ENCODE peak calls at places on chromosomes 4 and X, in six cellular contexts. One of them, this sample, is unnamed. For H3K4me1, the result is how much of the 10 kb centered on the place peaks cover.

GRCh38 chrX:41922694-41923171 is 621 bp downstream of the CASK start:
- DNase-seq in tibial nerve: no peak
- DNase-seq in testis: peak
- DNase-seq in A549: peak
- DNase-seq in psoas muscle: peak
- DNase-seq in lung: no peak
- DNase-seq in this sample: peak

GRCh38 chrX:100863326-100863854 is 10.8 kb downstream of the NOX1 start:
- DNase-seq in testis: no peak
- DNase-seq in psoas muscle: no peak
- DNase-seq in tibial nerve: no peak
- DNase-seq in A549: no peak
- DNase-seq in lung: no peak
- DNase-seq in this sample: no peak

GRCh38 chr4:113293043-113293560 is 243.6 kb downstream of the ANK2 start:
- DNase-seq in tibial nerve: no peak
- DNase-seq in psoas muscle: peak
- DNase-seq in A549: no peak
- DNase-seq in lung: no peak
- DNase-seq in testis: no peak
- DNase-seq in this sample: no peak

GRCh38 chrX:153944140-153944799 is at the start of gene RENBP:
- DNase-seq in lung: peak
- DNase-seq in tibial nerve: no peak
- DNase-seq in psoas muscle: no peak
- DNase-seq in testis: peak
- DNase-seq in A549: no peak
- DNase-seq in this sample: peak

GRCh38 chr4:11079171-11079570 is 349.5 kb downstream of the HS3ST1 start:
- DNase-seq in lung: no peak
- DNase-seq in tibial nerve: no peak
- DNase-seq in A549: no peak
- DNase-seq in testis: no peak
- DNase-seq in psoas muscle: no peak
- DNase-seq in this sample: no peak

GRCh38 chr4:184448828-184449227 is 25.5 kb downstream of the IRF2 start:
- DNase-seq in psoas muscle: peak
- DNase-seq in lung: peak
- DNase-seq in testis: peak
- DNase-seq in A549: no peak
- DNase-seq in tibial nerve: peak
- DNase-seq in this sample: no peak

GRCh38 chr4:101232074-101232776 is 115.1 kb downstream of the PPP3CA start:
- DNase-seq in A549: peak
- DNase-seq in tibial nerve: no peak
- DNase-seq in psoas muscle: peak
- DNase-seq in testis: no peak
- DNase-seq in lung: no peak
- DNase-seq in this sample: no peak

GRCh38 chrX:17632942-17633341 is 104.4 kb upstream of the SCML1 start:
- DNase-seq in psoas muscle: no peak
- DNase-seq in testis: no peak
- DNase-seq in lung: no peak
- DNase-seq in A549: no peak
- DNase-seq in tibial nerve: no peak
- DNase-seq in this sample: no peak

GRCh38 chrX:150238656-150239382 is 124.3 kb upstream of the MAMLD1 start:
- DNase-seq in A549: no peak
- DNase-seq in testis: no peak
- DNase-seq in tibial nerve: no peak
- DNase-seq in psoas muscle: no peak
- DNase-seq in lung: peak
- DNase-seq in this sample: no peak

GRCh38 chrX:18899796-18900380 is 84.0 kb downstream of the PHKA2 start:
- DNase-seq in A549: peak
- DNase-seq in lung: no peak
- DNase-seq in psoas muscle: no peak
- DNase-seq in tibial nerve: no peak
- DNase-seq in testis: no peak
- DNase-seq in this sample: peak

GRCh38 chrX:18886005-18886343 is 97.9 kb downstream of the PHKA2 start:
- DNase-seq in psoas muscle: no peak
- DNase-seq in A549: no peak
- DNase-seq in testis: no peak
- DNase-seq in lung: no peak
- DNase-seq in tibial nerve: no peak
- DNase-seq in this sample: no peak

GRCh38 chr4:139814285-139815015 is 148.8 kb downstream of the MGST2 start:
- DNase-seq in psoas muscle: no peak
- DNase-seq in lung: peak
- DNase-seq in A549: no peak
- DNase-seq in testis: peak
- DNase-seq in tibial nerve: no peak
- DNase-seq in this sample: peak

GRCh38 chr4:25970241-25970675 is 56.2 kb downstream of the SMIM20 start:
- DNase-seq in A549: no peak
- DNase-seq in tibial nerve: no peak
- DNase-seq in testis: no peak
- DNase-seq in psoas muscle: peak
- DNase-seq in lung: no peak
- DNase-seq in this sample: no peak

GRCh38 chr4:123463869-123464268 is 67.3 kb downstream of the SPRY1 start:
- DNase-seq in testis: no peak
- DNase-seq in lung: no peak
- DNase-seq in A549: no peak
- DNase-seq in tibial nerve: no peak
- DNase-seq in psoas muscle: no peak
- DNase-seq in this sample: no peak

GRCh38 chr4:154030152-154030551 is 241.3 kb upstream of the SFRP2 start:
- DNase-seq in psoas muscle: no peak
- DNase-seq in testis: no peak
- DNase-seq in lung: no peak
- DNase-seq in A549: no peak
- DNase-seq in tibial nerve: no peak
- DNase-seq in this sample: no peak

GRCh38 chr4:78776031-78776728 is at the start of gene BMP2K:
- DNase-seq in lung: peak
- DNase-seq in tibial nerve: peak
- DNase-seq in psoas muscle: peak
- DNase-seq in A549: peak
- DNase-seq in testis: peak
- DNase-seq in this sample: peak

GRCh38 chr4:77990456-77990855 is 66.7 kb upstream of the FRAS1 start:
- DNase-seq in tibial nerve: no peak
- DNase-seq in psoas muscle: no peak
- DNase-seq in A549: no peak
- DNase-seq in testis: no peak
- DNase-seq in lung: no peak
- DNase-seq in this sample: no peak

GRCh38 chr4:102530986-102531385 is 29.8 kb downstream of the NFKB1 start:
- DNase-seq in psoas muscle: no peak
- DNase-seq in tibial nerve: no peak
- DNase-seq in lung: no peak
- DNase-seq in testis: no peak
- DNase-seq in A549: no peak
- DNase-seq in this sample: no peak

GRCh38 chrX:38142598-38142997 is 78.1 kb downstream of the SRPX start:
- DNase-seq in lung: no peak
- DNase-seq in testis: peak
- DNase-seq in tibial nerve: peak
- DNase-seq in A549: no peak
- DNase-seq in psoas muscle: no peak
- DNase-seq in this sample: no peak

GRCh38 chrX:153494541-153495361 is at the start of gene BGN:
- DNase-seq in A549: no peak
- DNase-seq in testis: peak
- DNase-seq in lung: no peak
- DNase-seq in psoas muscle: peak
- DNase-seq in tibial nerve: no peak
- DNase-seq in this sample: peak

DNA sequence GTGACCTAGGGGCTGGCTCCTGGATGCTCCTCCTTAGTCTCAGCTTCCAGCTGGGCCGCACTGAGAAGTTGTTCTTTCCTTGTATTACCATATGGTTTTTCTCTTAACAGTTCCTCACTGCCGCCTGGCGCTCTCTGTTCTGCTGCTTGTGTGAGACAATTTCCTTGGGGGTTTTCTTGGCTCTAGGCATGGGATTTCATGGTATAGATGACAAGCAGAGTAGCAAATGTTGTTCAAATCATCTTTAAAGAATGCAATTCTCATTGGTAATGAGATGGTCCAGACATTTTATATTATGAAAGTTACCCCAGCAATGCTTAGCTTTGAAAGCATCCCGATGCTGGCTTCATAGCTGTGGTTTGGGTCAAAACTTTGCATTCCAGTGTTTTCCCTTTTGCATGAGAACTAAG is 37.6 kb downstream of the SEPTIN11 start:
- DNase-seq in tibial nerve: no peak
- DNase-seq in psoas muscle: peak
- DNase-seq in A549: no peak
- DNase-seq in testis: peak
- DNase-seq in lung: no peak
- DNase-seq in this sample: no peak
- TF ChIP-seq CTCF in tibial nerve: no peak
- TF ChIP-seq CTCF in psoas muscle: no peak
- TF ChIP-seq CTCF in A549: no peak
- TF ChIP-seq CTCF in testis: no peak
- TF ChIP-seq CTCF in lung: no peak
- TF ChIP-seq CTCF in this sample: no peak

DNA sequence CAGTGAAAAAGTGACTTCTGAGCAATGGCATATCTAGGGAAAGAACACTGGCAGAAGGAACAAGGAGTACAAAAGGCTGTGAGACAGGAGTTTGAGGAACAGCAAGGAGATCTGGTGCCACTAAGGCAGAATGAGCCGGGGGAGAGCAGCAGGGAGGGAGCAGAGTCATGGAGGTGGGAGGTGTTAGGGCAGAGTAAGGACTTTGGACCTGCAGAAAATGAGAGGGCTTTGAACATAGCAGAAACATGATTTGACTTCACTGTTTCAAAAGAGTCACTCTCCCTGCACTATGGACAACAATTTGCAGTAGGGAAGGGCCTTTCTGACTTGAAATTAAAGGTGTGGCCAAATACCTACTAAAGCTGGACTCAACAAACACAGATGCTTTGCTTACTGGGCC is 356.2 kb downstream of the ADGRL3 start:
- DNase-seq in A549: peak
- DNase-seq in psoas muscle: no peak
- DNase-seq in testis: no peak
- DNase-seq in tibial nerve: no peak
- DNase-seq in lung: no peak
- DNase-seq in this sample: no peak
- H3K4me1 ChIP-seq in A549: under half
- H3K4me1 ChIP-seq in psoas muscle: under half
- H3K4me1 ChIP-seq in testis: under half
- H3K4me1 ChIP-seq in tibial nerve: under half
- H3K4me1 ChIP-seq in lung: under half
- H3K4me1 ChIP-seq in this sample: under half

DNA sequence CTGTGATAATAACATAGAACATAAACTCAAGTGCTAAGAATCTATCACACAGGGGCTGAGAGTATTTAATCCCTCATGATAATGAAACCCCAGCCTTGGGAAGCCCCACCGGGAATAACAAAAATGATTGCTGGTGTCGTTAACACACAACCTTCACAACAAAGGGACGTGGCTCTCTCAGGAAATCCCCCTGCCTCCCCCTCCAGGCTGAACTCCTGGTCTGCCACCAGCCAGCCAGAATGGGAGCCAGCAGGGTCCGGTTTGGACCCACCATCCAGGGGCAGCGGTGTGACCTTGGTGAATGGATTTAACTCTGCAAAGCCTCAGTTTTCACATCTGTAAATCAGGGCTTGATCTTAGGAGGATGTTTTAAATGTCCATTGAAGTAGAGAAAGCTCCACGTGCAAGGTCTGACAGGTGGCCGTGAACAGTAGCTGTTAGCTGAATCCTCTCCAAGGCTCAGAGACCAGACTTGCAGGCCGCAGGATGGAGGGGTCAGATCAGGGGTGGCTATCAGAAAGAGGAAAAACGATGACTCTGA is 46.5 kb downstream of the ABLIM2 start:
- DNase-seq in testis: no peak
- DNase-seq in tibial nerve: no peak
- DNase-seq in lung: no peak
- DNase-seq in psoas muscle: no peak
- DNase-seq in A549: no peak
- DNase-seq in this sample: no peak
- H3K4me3 ChIP-seq in testis: no peak
- H3K4me3 ChIP-seq in tibial nerve: no peak
- H3K4me3 ChIP-seq in lung: no peak
- H3K4me3 ChIP-seq in psoas muscle: no peak
- H3K4me3 ChIP-seq in A549: no peak
- H3K4me3 ChIP-seq in this sample: no peak

GRCh38 chr4:3433138-3433869 is 8.5 kb upstream of the HGFAC start:
- DNase-seq in tibial nerve: no peak
- DNase-seq in A549: no peak
- DNase-seq in testis: no peak
- DNase-seq in psoas muscle: no peak
- DNase-seq in lung: no peak
- DNase-seq in this sample: no peak

GRCh38 chr4:3436798-3437581 is 4.8 kb upstream of the HGFAC start:
- DNase-seq in A549: peak
- DNase-seq in psoas muscle: peak
- DNase-seq in lung: peak
- DNase-seq in testis: no peak
- DNase-seq in tibial nerve: no peak
- DNase-seq in this sample: no peak

GRCh38 chr4:3436048-3436797 is 5.5 kb upstream of the HGFAC start:
- DNase-seq in psoas muscle: no peak
- DNase-seq in tibial nerve: no peak
- DNase-seq in testis: no peak
- DNase-seq in lung: no peak
- DNase-seq in A549: no peak
- DNase-seq in this sample: no peak

GRCh38 chr4:3435684-3435956 is 6.1 kb upstream of the HGFAC start:
- DNase-seq in lung: no peak
- DNase-seq in testis: no peak
- DNase-seq in A549: no peak
- DNase-seq in tibial nerve: no peak
- DNase-seq in psoas muscle: no peak
- DNase-seq in this sample: no peak

GRCh38 chr4:3434891-3435683 is 6.7 kb upstream of the HGFAC start:
- DNase-seq in tibial nerve: no peak
- DNase-seq in lung: no peak
- DNase-seq in A549: no peak
- DNase-seq in testis: no peak
- DNase-seq in psoas muscle: peak
- DNase-seq in this sample: no peak
- TF ChIP-seq CTCF in tibial nerve: no peak
- TF ChIP-seq CTCF in lung: no peak
- TF ChIP-seq CTCF in A549: no peak
- TF ChIP-seq CTCF in testis: no peak
- TF ChIP-seq CTCF in psoas muscle: no peak
- TF ChIP-seq CTCF in this sample: peak

DNA sequence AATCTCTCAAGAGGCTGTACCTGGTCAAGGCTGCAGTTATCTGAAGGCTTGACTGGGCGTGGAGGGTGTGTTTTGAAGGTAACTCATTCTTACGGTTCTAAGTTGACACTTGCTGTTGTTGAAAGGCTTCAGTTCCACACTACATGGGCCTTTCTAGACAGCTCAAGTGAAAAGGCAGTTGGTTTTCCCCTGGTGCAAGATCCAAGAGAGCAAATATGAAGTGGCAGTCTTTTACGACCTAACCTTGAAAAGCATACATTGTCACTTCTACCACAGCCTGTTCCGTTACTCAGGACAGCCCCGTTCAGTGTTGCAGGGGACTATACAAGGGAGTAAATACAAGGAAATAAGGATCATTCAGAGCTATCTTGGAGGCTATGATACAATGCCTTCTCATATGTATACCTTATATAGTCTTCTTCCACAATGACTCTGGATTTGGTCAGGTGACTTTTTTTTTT is 46.2 kb downstream of the PDS5A start:
- DNase-seq in tibial nerve: no peak
- DNase-seq in lung: no peak
- DNase-seq in psoas muscle: no peak
- DNase-seq in testis: no peak
- DNase-seq in A549: no peak
- DNase-seq in this sample: no peak
- H3K4me1 ChIP-seq in tibial nerve: under half
- H3K4me1 ChIP-seq in lung: under half
- H3K4me1 ChIP-seq in psoas muscle: under half
- H3K4me1 ChIP-seq in testis: under half
- H3K4me1 ChIP-seq in A549: under half
- H3K4me1 ChIP-seq in this sample: under half